ENCODE peak calls at places on chromosome 18, in seven cellular contexts. K is suprapubic skin, Q is GM12865, S is coronary artery, F is cardiac muscle cell, V is IMR-90, E is A549. I is an unnamed sample.

GRCh38 chr18:58396144-58396543 is 232.7 kb downstream of the ALPK2 start:
- DNase-seq in K (no peak), Q (no peak), S (no peak), F (no peak), V (no peak), E (no peak), I (no peak)

GRCh38 chr18:38654966-38655365 is 1089.4 kb upstream of the CELF4 start:
- DNase-seq in K (no peak), Q (no peak), S (no peak), F (peak), V (no peak), E (no peak), I (no peak)

GRCh38 chr18:50614838-50615237 is 55.0 kb downstream of the MAPK4 start:
- DNase-seq in K (no peak), Q (no peak), S (no peak), F (peak), V (no peak), E (no peak), I (peak)

GRCh38 chr18:70322928-70323327 is 34.1 kb downstream of the SOCS6 start:
- DNase-seq in K (no peak), Q (no peak), S (no peak), F (peak), V (peak), E (peak), I (peak)

GRCh38 chr18:28078849-28079248 is 98.1 kb downstream of the CDH2 start:
- DNase-seq in K (no peak), Q (no peak), S (no peak), F (no peak), V (peak), E (no peak), I (peak)

GRCh38 chr18:8333961-8334360 is 275.3 kb upstream of the RAB12 start:
- DNase-seq in K (no peak), Q (no peak), S (no peak), F (no peak), V (no peak), E (no peak), I (no peak)

GRCh38 chr18:24027156-24027555 is 12.6 kb downstream of the TTC39C start:
- DNase-seq in K (no peak), Q (no peak), S (no peak), F (peak), V (peak), E (no peak), I (peak)

GRCh38 chr18:48842259-48843061 is 108.3 kb downstream of the SMAD7 start:
- DNase-seq in K (no peak), Q (no peak), S (no peak), F (peak), V (no peak), E (no peak), I (no peak)

GRCh38 chr18:60978338-60978737 is 354.9 kb upstream of the CDH20 start:
- DNase-seq in K (no peak), Q (no peak), S (no peak), F (peak), V (peak), E (no peak), I (peak)

GRCh38 chr18:13558790-13559189 is 167.6 kb downstream of the FAM210A start:
- DNase-seq in K (no peak), Q (no peak), S (peak), F (no peak), V (no peak), E (no peak), I (no peak)

GRCh38 chr18:8708670-8709069 is 3.3 kb downstream of the MTCL1 start:
- DNase-seq in K (no peak), Q (no peak), S (no peak), F (no peak), V (no peak), E (no peak), I (no peak)

GRCh38 chr18:51191139-51191717 is 6.3 kb downstream of the MEX3C start:
- DNase-seq in K (no peak), Q (peak), S (no peak), F (no peak), V (no peak), E (no peak), I (no peak)

GRCh38 chr18:78978336-78979057 is 1.1 kb upstream of the SALL3 start:
- DNase-seq in K (no peak), Q (no peak), S (no peak), F (peak), V (no peak), E (no peak), I (no peak)

GRCh38 chr18:33828949-33829348 is 250.9 kb downstream of the ASXL3 start:
- DNase-seq in K (no peak), Q (no peak), S (no peak), F (no peak), V (no peak), E (no peak), I (no peak)

GRCh38 chr18:48928787-48929186 is 22.0 kb downstream of the SMAD7 start:
- DNase-seq in K (no peak), Q (peak), S (no peak), F (no peak), V (peak), E (no peak), I (peak)

GRCh38 chr18:39938678-39939077 is 2016.4 kb upstream of the PIK3C3 start:
- DNase-seq in K (no peak), Q (no peak), S (no peak), F (no peak), V (no peak), E (no peak), I (no peak)

GRCh38 chr18:79953921-79954651 is 2.6 kb upstream of the SLC66A2 start:
- DNase-seq in K (peak), Q (peak), S (peak), F (no peak), V (no peak), E (no peak), I (no peak)

GRCh38 chr18:8516391-8517250 is 92.6 kb upstream of the RAB12 start:
- DNase-seq in K (no peak), Q (no peak), S (no peak), F (no peak), V (peak), E (no peak), I (no peak)

GRCh38 chr18:75183973-75184372 is 25.0 kb downstream of the PTGR3 start:
- DNase-seq in K (no peak), Q (no peak), S (no peak), F (no peak), V (no peak), E (no peak), I (no peak)

GRCh38 chr18:6397931-6398566 is 16.7 kb downstream of the L3MBTL4 start:
- DNase-seq in K (no peak), Q (no peak), S (no peak), F (no peak), V (no peak), E (no peak), I (no peak)

GRCh38 chr18:79511271-79511670 is 115.5 kb downstream of the NFATC1 start:
- DNase-seq in K (peak), Q (no peak), S (no peak), F (no peak), V (no peak), E (no peak), I (no peak)

GRCh38 chr18:28267878-28268625 is 91.1 kb upstream of the CDH2 start:
- DNase-seq in K (no peak), Q (no peak), S (no peak), F (peak), V (peak), E (no peak), I (peak)

GRCh38 chr18:33749831-33750230 is 171.8 kb downstream of the ASXL3 start:
- DNase-seq in K (no peak), Q (peak), S (no peak), F (no peak), V (no peak), E (no peak), I (no peak)

GRCh38 chr18:74373428-74373827 is 57.8 kb downstream of the C18orf63 start:
- DNase-seq in K (no peak), Q (no peak), S (no peak), F (no peak), V (no peak), E (no peak), I (no peak)

GRCh38 chr18:54647176-54647575 is 56.1 kb downstream of the DYNAP start:
- DNase-seq in K (no peak), Q (peak), S (no peak), F (peak), V (peak), E (no peak), I (peak)
- TF ChIP-seq CTCF in K (no peak), Q (peak), S (no peak), F (peak), V (peak), E (peak), I (no peak)

DNA sequence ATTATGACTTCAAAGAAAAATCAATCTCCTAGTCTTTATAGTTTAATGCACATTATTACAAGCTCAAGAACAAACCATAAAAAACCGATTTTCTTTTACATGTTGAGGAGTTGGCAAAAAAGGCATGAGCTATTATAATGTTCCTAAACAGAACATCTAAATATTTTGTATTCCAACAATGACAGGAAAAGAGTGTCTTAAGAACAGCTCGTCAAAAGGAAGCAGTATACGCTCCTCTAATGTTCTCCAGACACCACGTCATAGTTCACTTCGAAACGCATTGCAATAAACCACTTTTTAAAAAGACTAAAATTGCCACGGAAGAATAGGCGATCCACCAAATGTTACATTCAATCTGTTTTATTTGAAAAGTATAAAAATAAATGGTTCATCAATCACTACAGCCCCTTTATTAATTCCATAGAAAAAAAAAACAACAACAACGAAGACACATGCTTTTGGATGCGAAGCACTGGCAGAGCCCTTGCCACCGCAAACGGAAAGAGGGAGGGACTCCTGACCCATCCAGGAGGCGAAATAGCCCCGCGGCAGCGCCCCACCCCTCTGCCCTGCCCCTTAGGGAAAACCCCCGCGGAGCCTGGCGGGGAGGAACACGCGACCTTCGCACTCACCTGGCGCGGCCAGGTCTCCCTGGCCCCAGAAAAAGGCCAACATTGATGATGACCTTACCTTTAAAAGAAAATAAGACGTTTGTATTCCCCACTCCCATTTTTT is 45.8 kb downstream of the MBP start:
- DNase-seq in K (no peak), Q (no peak), S (no peak), F (no peak), V (no peak), E (no peak), I (peak)
- H3K4me3 ChIP-seq in K (peak), Q (no peak), S (peak), F (peak), V (no peak), E (no peak), I (peak)

DNA sequence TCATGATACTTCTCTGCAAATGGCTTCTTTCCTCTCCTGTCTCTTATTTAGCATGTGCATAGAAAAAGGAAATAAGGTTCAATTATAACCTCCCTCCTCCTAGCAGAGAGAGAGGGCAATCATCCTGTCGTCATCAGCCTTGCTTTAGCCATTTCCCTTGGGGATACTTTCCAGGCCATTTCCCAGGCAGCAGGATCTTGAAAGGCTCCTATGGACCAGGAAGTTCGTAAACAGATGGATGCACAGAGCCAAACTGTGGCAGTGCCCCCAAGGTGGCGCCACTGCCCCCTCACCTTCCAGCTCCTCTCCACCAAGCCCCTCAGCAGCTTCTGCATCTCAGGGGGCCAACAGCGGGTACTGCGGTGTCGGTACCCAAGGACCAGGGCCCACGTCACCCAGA is 157.4 kb downstream of the DTNA start:
- DNase-seq in K (no peak), Q (no peak), S (no peak), F (peak), V (no peak), E (no peak), I (peak)
- TF ChIP-seq CTCF in K (no peak), Q (no peak), S (no peak), F (peak), V (no peak), E (no peak), I (peak)

DNA sequence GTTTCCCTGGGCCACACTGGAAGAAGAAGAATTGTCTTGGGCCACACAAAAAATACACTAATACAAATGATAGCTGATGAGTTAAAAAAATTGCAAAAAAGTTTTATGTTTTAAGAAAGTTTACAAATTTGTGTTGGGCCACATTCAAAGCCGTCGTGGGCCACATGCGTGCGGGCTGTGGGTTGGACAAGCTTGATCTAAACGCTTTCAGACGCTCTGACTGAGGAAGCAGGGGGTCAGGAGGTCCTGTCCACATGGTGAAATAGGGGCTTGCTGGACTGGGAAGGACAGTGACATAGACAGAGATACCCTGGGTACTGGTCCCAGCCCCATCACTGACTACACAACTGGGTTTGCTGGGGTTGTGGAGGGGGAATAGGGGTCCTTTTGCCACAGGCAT is 86.4 kb downstream of the LOXHD1 start:
- DNase-seq in K (no peak), Q (no peak), S (no peak), F (no peak), V (no peak), E (no peak), I (no peak)
- H3K4me3 ChIP-seq in K (no peak), Q (no peak), S (no peak), F (no peak), V (no peak), E (no peak), I (no peak)